ENCODE peak calls at places on chromosomes 5 and 9, in five cellular contexts. J, P, M, I and Y are unnamed samples.
A peak's percentile ranks its signal among the peaks of the same experiment; 100 is the strongest.

GRCh38 chr9:129374231-129374630 is 196.2 kb upstream of the IER5L start:
- DNase-seq in J (no peak), P (no peak), M (no peak), I (no peak), Y (no peak)

GRCh38 chr9:128115187-128116103 is 12.1 kb downstream of the PTGES2 start:
- DNase-seq in J (no peak), P (no peak), M (no peak), I (no peak), Y (no peak)

GRCh38 chr5:156824800-156825199 is 25.3 kb upstream of the PPP1R2B start:
- DNase-seq in J (peak; percentile 80), P (no peak), M (no peak), I (no peak), Y (no peak)

GRCh38 chr9:113337714-113338113 is 2.4 kb downstream of the WDR31 start:
- DNase-seq in J (no peak), P (no peak), M (no peak), I (no peak), Y (no peak)

GRCh38 chr9:71681104-71681707 is 87.1 kb downstream of the CEMIP2 start:
- DNase-seq in J (no peak), P (no peak), M (no peak), I (no peak), Y (no peak)

GRCh38 chr9:89892920-89893319 is 288.1 kb downstream of the GADD45G start:
- DNase-seq in J (no peak), P (no peak), M (no peak), I (no peak), Y (no peak)

GRCh38 chr5:82349651-82350050 is 71.5 kb upstream of the RPS23 start:
- DNase-seq in J (no peak), P (no peak), M (peak; percentile 3), I (no peak), Y (peak; percentile 52)

GRCh38 chr5:135569755-135570452 is 8.9 kb downstream of the CXCL14 start:
- DNase-seq in J (no peak), P (no peak), M (no peak), I (no peak), Y (peak; percentile 18)

GRCh38 chr9:107637421-107638420 is 148.2 kb upstream of the KLF4 start:
- DNase-seq in J (peak; percentile 92), P (no peak), M (no peak), I (no peak), Y (no peak)